ENCODE peak calls at places on chromosomes 12 and 14, in nine cellular contexts. T, M, O, S, H, P, K, G and A are unnamed samples.

GRCh38 chr12:60100150-60100549 is 504.3 kb downstream of the SLC16A7 start:
- DNase-seq in T (no peak), M (no peak), O (no peak), S (no peak), H (no peak), P (no peak), K (no peak), G (no peak), A (no peak)

GRCh38 chr12:124761876-124762275 is 101.8 kb downstream of the SCARB1 start:
- DNase-seq in T (no peak), M (no peak), O (peak), S (no peak), H (no peak), P (no peak), K (no peak), G (no peak), A (no peak)

GRCh38 chr14:20400965-20401593 is 12.2 kb downstream of the TEP1 start:
- DNase-seq in T (no peak), M (no peak), O (no peak), S (no peak), H (peak), P (no peak), K (no peak), G (no peak), A (no peak)

GRCh38 chr14:100030441-100031153 is 34.6 kb upstream of the EVL start:
- DNase-seq in T (no peak), M (peak), O (no peak), S (peak), H (no peak), P (no peak), K (peak), G (no peak), A (no peak)

GRCh38 chr12:105897311-105897725 is 241.4 kb downstream of the NUAK1 start:
- DNase-seq in T (no peak), M (no peak), O (no peak), S (no peak), H (no peak), P (no peak), K (no peak), G (no peak), A (no peak)

GRCh38 chr12:99824900-99825562 is 159.7 kb downstream of the ANKS1B start:
- DNase-seq in T (no peak), M (no peak), O (no peak), S (no peak), H (no peak), P (no peak), K (no peak), G (no peak), A (no peak)

GRCh38 chr12:113276306-113276705 is 55.0 kb downstream of the TPCN1 start:
- DNase-seq in T (no peak), M (no peak), O (no peak), S (no peak), H (no peak), P (no peak), K (no peak), G (no peak), A (no peak)

GRCh38 chr12:100159391-100160104 is 16.9 kb upstream of the BLTP3B start:
- DNase-seq in T (no peak), M (no peak), O (no peak), S (no peak), H (no peak), P (no peak), K (no peak), G (no peak), A (no peak)

GRCh38 chr12:56591111-56591510 is 39.0 kb downstream of the BAZ2A start:
- DNase-seq in T (no peak), M (no peak), O (no peak), S (no peak), H (peak), P (no peak), K (no peak), G (no peak), A (no peak)

GRCh38 chr14:75568791-75569190 is 9.6 kb upstream of the FLVCR2 start:
- DNase-seq in T (no peak), M (no peak), O (no peak), S (no peak), H (peak), P (no peak), K (no peak), G (no peak), A (no peak)

GRCh38 chr12:91846466-91847055 is 299.1 kb downstream of the BTG1 start:
- DNase-seq in T (no peak), M (no peak), O (no peak), S (no peak), H (peak), P (no peak), K (no peak), G (no peak), A (no peak)

GRCh38 chr14:94542811-94543449 is 18.3 kb upstream of the SERPINA4 start:
- DNase-seq in T (no peak), M (no peak), O (no peak), S (no peak), H (no peak), P (no peak), K (no peak), G (no peak), A (no peak)

GRCh38 chr14:51529731-51530130 is 122.0 kb upstream of the FRMD6 start:
- DNase-seq in T (no peak), M (no peak), O (no peak), S (no peak), H (no peak), P (no peak), K (no peak), G (no peak), A (no peak)

GRCh38 chr12:127620956-127621355 is 646.0 kb upstream of the TMEM132C start:
- DNase-seq in T (no peak), M (no peak), O (no peak), S (no peak), H (no peak), P (no peak), K (no peak), G (no peak), A (no peak)

GRCh38 chr12:87155616-87156015 is 873.6 kb downstream of the C12orf50 start:
- DNase-seq in T (no peak), M (peak), O (no peak), S (no peak), H (no peak), P (no peak), K (peak), G (no peak), A (no peak)

GRCh38 chr12:2876431-2877046 is 435 bp downstream of the FOXM1 start:
- DNase-seq in T (no peak), M (peak), O (no peak), S (no peak), H (peak), P (no peak), K (no peak), G (peak), A (peak)

GRCh38 chr12:32651151-32651955 is 27.7 kb upstream of the DNM1L start:
- DNase-seq in T (no peak), M (no peak), O (no peak), S (no peak), H (no peak), P (no peak), K (no peak), G (no peak), A (no peak)

GRCh38 chr12:53954694-53955035 is at the start of gene HOXC12:
- DNase-seq in T (no peak), M (no peak), O (no peak), S (no peak), H (no peak), P (no peak), K (no peak), G (no peak), A (no peak)

GRCh38 chr12:79344855-79345840 is 345.6 kb downstream of the PAWR start:
- DNase-seq in T (peak), M (peak), O (peak), S (no peak), H (peak), P (peak), K (no peak), G (peak), A (peak)

GRCh38 chr12:71070416-71071155 is 87.2 kb downstream of the TSPAN8 start:
- DNase-seq in T (no peak), M (peak), O (no peak), S (no peak), H (no peak), P (no peak), K (no peak), G (no peak), A (no peak)

GRCh38 chr12:30110970-30111586 is 327.3 kb upstream of the TMTC1 start:
- DNase-seq in T (no peak), M (peak), O (no peak), S (no peak), H (no peak), P (no peak), K (no peak), G (no peak), A (no peak)

GRCh38 chr14:25090281-25090680 is 40.3 kb upstream of the STXBP6 start:
- DNase-seq in T (no peak), M (no peak), O (no peak), S (no peak), H (no peak), P (no peak), K (no peak), G (no peak), A (no peak)

GRCh38 chr14:25086081-25086480 is 36.1 kb upstream of the STXBP6 start:
- DNase-seq in T (no peak), M (no peak), O (no peak), S (no peak), H (no peak), P (no peak), K (no peak), G (no peak), A (no peak)

GRCh38 chr14:25090716-25091454 is 40.9 kb upstream of the STXBP6 start:
- DNase-seq in T (no peak), M (peak), O (no peak), S (peak), H (no peak), P (no peak), K (peak), G (no peak), A (no peak)

GRCh38 chr14:25086817-25087396 is 37.0 kb upstream of the STXBP6 start:
- DNase-seq in T (no peak), M (no peak), O (no peak), S (no peak), H (no peak), P (no peak), K (no peak), G (no peak), A (no peak)
- TF ChIP-seq CTCF in T (no peak), M (no peak), O (no peak), S (no peak), H (no peak), P (no peak), K (no peak), G (no peak), A (no peak)

DNA sequence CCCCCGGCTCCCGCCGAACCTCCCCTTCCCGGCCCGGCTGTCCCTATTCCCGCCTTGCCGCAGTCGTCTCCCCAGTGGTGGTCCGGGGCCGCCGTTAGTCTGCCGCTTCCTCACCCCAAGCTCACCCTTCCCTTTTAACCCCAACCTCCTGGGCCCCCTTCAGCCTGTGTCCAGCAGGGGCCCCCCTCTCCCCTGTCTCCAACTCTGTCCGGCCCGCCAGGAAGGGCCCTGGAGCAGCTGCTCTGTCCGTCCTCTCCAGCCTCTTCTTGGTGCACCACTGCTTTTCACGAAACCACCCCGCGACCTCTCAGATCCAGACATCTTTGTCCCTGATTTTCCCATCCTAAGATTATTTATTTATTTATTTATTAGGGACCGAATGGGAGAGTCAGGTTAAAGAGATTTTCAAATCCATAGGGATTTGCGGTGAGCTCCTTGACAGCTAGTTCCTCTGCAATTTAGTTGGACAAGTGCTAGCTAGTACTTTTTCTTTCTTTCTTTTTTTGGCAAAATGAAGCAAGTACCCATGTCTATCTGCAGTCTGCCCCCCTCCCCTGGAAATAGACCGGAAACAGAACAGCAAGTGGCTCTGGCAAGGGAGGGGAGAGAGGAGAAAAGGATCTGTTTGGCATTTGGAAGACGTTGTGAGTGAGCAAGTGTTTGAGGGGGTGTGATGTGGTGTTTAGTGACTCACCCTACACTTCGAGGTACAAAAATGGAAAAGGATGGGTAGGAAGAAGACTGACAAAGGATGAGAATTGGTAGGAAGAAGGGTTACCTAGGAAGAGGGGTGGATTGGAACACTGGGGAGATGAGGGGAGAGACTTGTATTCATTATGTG is 632 bp downstream of the UBR7 start:
- DNase-seq in T (peak), M (peak), O (peak), S (no peak), H (no peak), P (no peak), K (no peak), G (peak), A (peak)
- TF ChIP-seq CTCF in T (peak), M (peak), O (peak), S (peak), H (peak), P (peak), K (peak), G (peak), A (peak)

GRCh38 chr12:117188961-117189724 is 1.1 kb downstream of the FBXO21 start:
- DNase-seq in T (no peak), M (peak), O (no peak), S (no peak), H (no peak), P (no peak), K (peak), G (no peak), A (no peak)
- TF ChIP-seq CTCF in T (no peak), M (no peak), O (no peak), S (no peak), H (no peak), P (no peak), K (no peak), G (no peak), A (no peak)

GRCh38 chr14:43647302-43647701 is 859.8 kb downstream of the FSCB start:
- DNase-seq in T (no peak), M (peak), O (no peak), S (no peak), H (no peak), P (no peak), K (no peak), G (no peak), A (no peak)

GRCh38 chr14:43651896-43652295 is 855.2 kb downstream of the FSCB start:
- DNase-seq in T (no peak), M (no peak), O (no peak), S (no peak), H (peak), P (no peak), K (no peak), G (no peak), A (no peak)

GRCh38 chr14:43651185-43651787 is 855.8 kb downstream of the FSCB start:
- DNase-seq in T (no peak), M (no peak), O (no peak), S (no peak), H (no peak), P (no peak), K (no peak), G (no peak), A (no peak)

GRCh38 chr14:43649508-43649907 is 857.6 kb downstream of the FSCB start:
- DNase-seq in T (no peak), M (no peak), O (no peak), S (no peak), H (no peak), P (no peak), K (no peak), G (no peak), A (no peak)
- TF ChIP-seq CTCF in T (no peak), M (no peak), O (no peak), S (no peak), H (no peak), P (no peak), K (no peak), G (no peak), A (no peak)

DNA sequence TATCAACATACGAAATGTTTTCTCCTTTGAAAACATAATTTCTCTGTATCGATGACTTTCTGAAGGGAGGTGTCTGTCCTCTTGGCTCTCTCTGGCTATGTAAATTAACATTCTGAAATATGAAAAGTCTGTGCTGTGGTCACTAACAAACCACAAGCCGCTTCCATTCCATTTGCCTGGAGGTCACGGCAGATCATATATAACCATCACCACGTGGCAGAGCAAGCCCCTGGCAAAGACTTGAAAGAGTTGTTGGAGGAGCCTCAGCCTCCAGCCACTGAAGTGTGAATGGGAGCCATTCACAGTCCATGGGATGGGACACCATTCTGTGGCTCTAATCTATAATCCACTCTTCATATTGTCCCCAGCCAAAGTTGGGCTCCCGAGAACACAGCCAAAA is 39.6 kb downstream of the CDKL1 start:
- DNase-seq in T (no peak), M (no peak), O (no peak), S (no peak), H (no peak), P (no peak), K (no peak), G (no peak), A (no peak)
- TF ChIP-seq CTCF in T (no peak), M (no peak), O (no peak), S (no peak), H (no peak), P (no peak), K (no peak), G (no peak), A (no peak)

GRCh38 chr14:105900398-105901160 is 374.2 kb downstream of the TMEM121 start:
- DNase-seq in T (no peak), M (no peak), O (no peak), S (no peak), H (no peak), P (no peak), K (no peak), G (no peak), A (no peak)
- TF ChIP-seq CTCF in T (no peak), M (no peak), O (no peak), S (no peak), H (no peak), P (no peak), K (no peak), G (no peak), A (no peak)